ENCODE peak calls at places on chromosomes 1 and 21, in five cellular contexts. One of them, this sample, is unnamed.

GRCh38 chr1:55833452-55834160 is 618.4 kb upstream of the USP24 start:
- DNase-seq in stimulated activated CD4-positive, alpha-beta T cell treated with anti-CD3 and anti-CD28 coated beads, Interleukin-12 subunit alpha, Interleukin-12 subunit beta, amount 100 ng/mL, for 48 hours: no peak
- DNase-seq in hypothalamus: no peak
- DNase-seq in A549: no peak
- DNase-seq in HuH-7.5: no peak
- DNase-seq in this sample: no peak

GRCh38 chr1:200409203-200409760 is 554 bp downstream of the ZNF281 start:
- DNase-seq in stimulated activated CD4-positive, alpha-beta T cell treated with anti-CD3 and anti-CD28 coated beads, Interleukin-12 subunit alpha, Interleukin-12 subunit beta, amount 100 ng/mL, for 48 hours: peak; percentile 41
- DNase-seq in hypothalamus: peak; percentile 43
- DNase-seq in A549: no peak
- DNase-seq in HuH-7.5: no peak
- DNase-seq in this sample: peak; percentile 55

GRCh38 chr1:192601145-192602048 is 25.8 kb downstream of the RGS1 start:
- DNase-seq in stimulated activated CD4-positive, alpha-beta T cell treated with anti-CD3 and anti-CD28 coated beads, Interleukin-12 subunit alpha, Interleukin-12 subunit beta, amount 100 ng/mL, for 48 hours: no peak
- DNase-seq in hypothalamus: no peak
- DNase-seq in A549: no peak
- DNase-seq in HuH-7.5: no peak
- DNase-seq in this sample: no peak

GRCh38 chr1:54273092-54273836 is 73.3 kb downstream of the MRPL37 start:
- DNase-seq in stimulated activated CD4-positive, alpha-beta T cell treated with anti-CD3 and anti-CD28 coated beads, Interleukin-12 subunit alpha, Interleukin-12 subunit beta, amount 100 ng/mL, for 48 hours: no peak
- DNase-seq in hypothalamus: peak; percentile 58
- DNase-seq in A549: no peak
- DNase-seq in HuH-7.5: no peak
- DNase-seq in this sample: no peak

GRCh38 chr1:31939484-31940329 is 1.5 kb upstream of the PTP4A2 start:
- DNase-seq in stimulated activated CD4-positive, alpha-beta T cell treated with anti-CD3 and anti-CD28 coated beads, Interleukin-12 subunit alpha, Interleukin-12 subunit beta, amount 100 ng/mL, for 48 hours: peak; percentile 70
- DNase-seq in hypothalamus: no peak
- DNase-seq in A549: peak; percentile 94
- DNase-seq in HuH-7.5: peak; percentile 74
- DNase-seq in this sample: peak; percentile 86

GRCh38 chr1:231153726-231154125 is 8.1 kb upstream of the TRIM67 start:
- DNase-seq in stimulated activated CD4-positive, alpha-beta T cell treated with anti-CD3 and anti-CD28 coated beads, Interleukin-12 subunit alpha, Interleukin-12 subunit beta, amount 100 ng/mL, for 48 hours: no peak
- DNase-seq in hypothalamus: no peak
- DNase-seq in A549: no peak
- DNase-seq in HuH-7.5: no peak
- DNase-seq in this sample: no peak

GRCh38 chr21:14523234-14523633 is 22.9 kb downstream of the SAMSN1 start:
- DNase-seq in stimulated activated CD4-positive, alpha-beta T cell treated with anti-CD3 and anti-CD28 coated beads, Interleukin-12 subunit alpha, Interleukin-12 subunit beta, amount 100 ng/mL, for 48 hours: no peak
- DNase-seq in hypothalamus: no peak
- DNase-seq in A549: no peak
- DNase-seq in HuH-7.5: no peak
- DNase-seq in this sample: no peak

GRCh38 chr1:230930986-230931385 is 47.7 kb downstream of the TTC13 start:
- DNase-seq in stimulated activated CD4-positive, alpha-beta T cell treated with anti-CD3 and anti-CD28 coated beads, Interleukin-12 subunit alpha, Interleukin-12 subunit beta, amount 100 ng/mL, for 48 hours: no peak
- DNase-seq in hypothalamus: no peak
- DNase-seq in A549: no peak
- DNase-seq in HuH-7.5: no peak
- DNase-seq in this sample: no peak

GRCh38 chr1:154193821-154194220 is 1.9 kb upstream of the TPM3 start:
- DNase-seq in stimulated activated CD4-positive, alpha-beta T cell treated with anti-CD3 and anti-CD28 coated beads, Interleukin-12 subunit alpha, Interleukin-12 subunit beta, amount 100 ng/mL, for 48 hours: no peak
- DNase-seq in hypothalamus: no peak
- DNase-seq in A549: peak; percentile 27
- DNase-seq in HuH-7.5: no peak
- DNase-seq in this sample: peak; percentile 61

GRCh38 chr1:246978785-246979184 is 29.1 kb downstream of the ZNF695 start:
- DNase-seq in stimulated activated CD4-positive, alpha-beta T cell treated with anti-CD3 and anti-CD28 coated beads, Interleukin-12 subunit alpha, Interleukin-12 subunit beta, amount 100 ng/mL, for 48 hours: no peak
- DNase-seq in hypothalamus: no peak
- DNase-seq in A549: no peak
- DNase-seq in HuH-7.5: no peak
- DNase-seq in this sample: no peak

GRCh38 chr1:58718435-58718834 is 18.6 kb upstream of the MYSM1 start:
- DNase-seq in stimulated activated CD4-positive, alpha-beta T cell treated with anti-CD3 and anti-CD28 coated beads, Interleukin-12 subunit alpha, Interleukin-12 subunit beta, amount 100 ng/mL, for 48 hours: no peak
- DNase-seq in hypothalamus: no peak
- DNase-seq in A549: no peak
- DNase-seq in HuH-7.5: no peak
- DNase-seq in this sample: no peak

GRCh38 chr1:7110306-7110705 is 325.1 kb downstream of the CAMTA1 start:
- DNase-seq in stimulated activated CD4-positive, alpha-beta T cell treated with anti-CD3 and anti-CD28 coated beads, Interleukin-12 subunit alpha, Interleukin-12 subunit beta, amount 100 ng/mL, for 48 hours: no peak
- DNase-seq in hypothalamus: no peak
- DNase-seq in A549: no peak
- DNase-seq in HuH-7.5: no peak
- DNase-seq in this sample: no peak

GRCh38 chr1:197862671-197863070 is 39.8 kb upstream of the C1orf53 start:
- DNase-seq in stimulated activated CD4-positive, alpha-beta T cell treated with anti-CD3 and anti-CD28 coated beads, Interleukin-12 subunit alpha, Interleukin-12 subunit beta, amount 100 ng/mL, for 48 hours: no peak
- DNase-seq in hypothalamus: no peak
- DNase-seq in A549: no peak
- DNase-seq in HuH-7.5: no peak
- DNase-seq in this sample: no peak

GRCh38 chr1:80427886-80428285 is 1372.8 kb upstream of the ADGRL2 start:
- DNase-seq in stimulated activated CD4-positive, alpha-beta T cell treated with anti-CD3 and anti-CD28 coated beads, Interleukin-12 subunit alpha, Interleukin-12 subunit beta, amount 100 ng/mL, for 48 hours: no peak
- DNase-seq in hypothalamus: no peak
- DNase-seq in A549: no peak
- DNase-seq in HuH-7.5: no peak
- DNase-seq in this sample: no peak

GRCh38 chr1:173253046-173253445 is 45.9 kb upstream of the TNFSF4 start:
- DNase-seq in stimulated activated CD4-positive, alpha-beta T cell treated with anti-CD3 and anti-CD28 coated beads, Interleukin-12 subunit alpha, Interleukin-12 subunit beta, amount 100 ng/mL, for 48 hours: no peak
- DNase-seq in hypothalamus: no peak
- DNase-seq in A549: no peak
- DNase-seq in HuH-7.5: no peak
- DNase-seq in this sample: no peak

GRCh38 chr1:18109058-18109755 is 1.6 kb downstream of the IGSF21 start:
- DNase-seq in stimulated activated CD4-positive, alpha-beta T cell treated with anti-CD3 and anti-CD28 coated beads, Interleukin-12 subunit alpha, Interleukin-12 subunit beta, amount 100 ng/mL, for 48 hours: no peak
- DNase-seq in hypothalamus: no peak
- DNase-seq in A549: no peak
- DNase-seq in HuH-7.5: no peak
- DNase-seq in this sample: no peak

GRCh38 chr1:212968385-212968863 is 18.1 kb downstream of the VASH2 start:
- DNase-seq in stimulated activated CD4-positive, alpha-beta T cell treated with anti-CD3 and anti-CD28 coated beads, Interleukin-12 subunit alpha, Interleukin-12 subunit beta, amount 100 ng/mL, for 48 hours: no peak
- DNase-seq in hypothalamus: no peak
- DNase-seq in A549: no peak
- DNase-seq in HuH-7.5: no peak
- DNase-seq in this sample: no peak

GRCh38 chr1:150778409-150778808 is 12.8 kb upstream of the CTSS start:
- DNase-seq in stimulated activated CD4-positive, alpha-beta T cell treated with anti-CD3 and anti-CD28 coated beads, Interleukin-12 subunit alpha, Interleukin-12 subunit beta, amount 100 ng/mL, for 48 hours: no peak
- DNase-seq in hypothalamus: no peak
- DNase-seq in A549: no peak
- DNase-seq in HuH-7.5: no peak
- DNase-seq in this sample: no peak

GRCh38 chr1:152110365-152110859 is 4.8 kb downstream of the TCHH start:
- DNase-seq in stimulated activated CD4-positive, alpha-beta T cell treated with anti-CD3 and anti-CD28 coated beads, Interleukin-12 subunit alpha, Interleukin-12 subunit beta, amount 100 ng/mL, for 48 hours: no peak
- DNase-seq in hypothalamus: no peak
- DNase-seq in A549: peak; percentile 67
- DNase-seq in HuH-7.5: peak; percentile 12
- DNase-seq in this sample: peak; percentile 57

GRCh38 chr21:18204931-18205330 is 39.7 kb upstream of the CHODL start:
- DNase-seq in stimulated activated CD4-positive, alpha-beta T cell treated with anti-CD3 and anti-CD28 coated beads, Interleukin-12 subunit alpha, Interleukin-12 subunit beta, amount 100 ng/mL, for 48 hours: no peak
- DNase-seq in hypothalamus: no peak
- DNase-seq in A549: no peak
- DNase-seq in HuH-7.5: no peak
- DNase-seq in this sample: no peak

GRCh38 chr21:33899199-33899598 is 16.4 kb downstream of the ATP5PO start:
- DNase-seq in stimulated activated CD4-positive, alpha-beta T cell treated with anti-CD3 and anti-CD28 coated beads, Interleukin-12 subunit alpha, Interleukin-12 subunit beta, amount 100 ng/mL, for 48 hours: no peak
- DNase-seq in hypothalamus: no peak
- DNase-seq in A549: no peak
- DNase-seq in HuH-7.5: no peak
- DNase-seq in this sample: no peak

GRCh38 chr1:55869050-55869449 is 653.9 kb upstream of the USP24 start:
- DNase-seq in stimulated activated CD4-positive, alpha-beta T cell treated with anti-CD3 and anti-CD28 coated beads, Interleukin-12 subunit alpha, Interleukin-12 subunit beta, amount 100 ng/mL, for 48 hours: no peak
- DNase-seq in hypothalamus: no peak
- DNase-seq in A549: no peak
- DNase-seq in HuH-7.5: no peak
- DNase-seq in this sample: no peak

GRCh38 chr1:51247499-51247898 is 11.4 kb downstream of the RNF11 start:
- DNase-seq in stimulated activated CD4-positive, alpha-beta T cell treated with anti-CD3 and anti-CD28 coated beads, Interleukin-12 subunit alpha, Interleukin-12 subunit beta, amount 100 ng/mL, for 48 hours: no peak
- DNase-seq in hypothalamus: no peak
- DNase-seq in A549: no peak
- DNase-seq in HuH-7.5: no peak
- DNase-seq in this sample: no peak

GRCh38 chr1:167502719-167503452 is 15.4 kb downstream of the CD247 start:
- DNase-seq in stimulated activated CD4-positive, alpha-beta T cell treated with anti-CD3 and anti-CD28 coated beads, Interleukin-12 subunit alpha, Interleukin-12 subunit beta, amount 100 ng/mL, for 48 hours: no peak
- DNase-seq in hypothalamus: no peak
- DNase-seq in A549: no peak
- DNase-seq in HuH-7.5: no peak
- DNase-seq in this sample: no peak

GRCh38 chr1:46244656-46245371 is 2.7 kb upstream of the RAD54L start:
- DNase-seq in stimulated activated CD4-positive, alpha-beta T cell treated with anti-CD3 and anti-CD28 coated beads, Interleukin-12 subunit alpha, Interleukin-12 subunit beta, amount 100 ng/mL, for 48 hours: no peak
- DNase-seq in hypothalamus: no peak
- DNase-seq in A549: peak; percentile 17
- DNase-seq in HuH-7.5: peak; percentile 31
- DNase-seq in this sample: no peak

GRCh38 chr1:2786329-2787162 is 14.9 kb downstream of the TTC34 start:
- DNase-seq in stimulated activated CD4-positive, alpha-beta T cell treated with anti-CD3 and anti-CD28 coated beads, Interleukin-12 subunit alpha, Interleukin-12 subunit beta, amount 100 ng/mL, for 48 hours: peak; percentile 63
- DNase-seq in hypothalamus: peak; percentile 37
- DNase-seq in A549: no peak
- DNase-seq in HuH-7.5: no peak
- DNase-seq in this sample: peak; percentile 52

GRCh38 chr1:15261155-15262002 is 14.4 kb downstream of the FHAD1 start:
- DNase-seq in stimulated activated CD4-positive, alpha-beta T cell treated with anti-CD3 and anti-CD28 coated beads, Interleukin-12 subunit alpha, Interleukin-12 subunit beta, amount 100 ng/mL, for 48 hours: peak; percentile 34
- DNase-seq in hypothalamus: no peak
- DNase-seq in A549: peak; percentile 24
- DNase-seq in HuH-7.5: no peak
- DNase-seq in this sample: no peak

GRCh38 chr1:216528816-216529215 is 105.6 kb upstream of the USH2A start:
- DNase-seq in stimulated activated CD4-positive, alpha-beta T cell treated with anti-CD3 and anti-CD28 coated beads, Interleukin-12 subunit alpha, Interleukin-12 subunit beta, amount 100 ng/mL, for 48 hours: no peak
- DNase-seq in hypothalamus: no peak
- DNase-seq in A549: no peak
- DNase-seq in HuH-7.5: peak; percentile 16
- DNase-seq in this sample: no peak

GRCh38 chr1:116990612-116991151 is 10.9 kb upstream of the CD101 start:
- DNase-seq in stimulated activated CD4-positive, alpha-beta T cell treated with anti-CD3 and anti-CD28 coated beads, Interleukin-12 subunit alpha, Interleukin-12 subunit beta, amount 100 ng/mL, for 48 hours: no peak
- DNase-seq in hypothalamus: no peak
- DNase-seq in A549: no peak
- DNase-seq in HuH-7.5: no peak
- DNase-seq in this sample: no peak

GRCh38 chr1:65497276-65497830 is 76.9 kb downstream of the LEPR start:
- DNase-seq in stimulated activated CD4-positive, alpha-beta T cell treated with anti-CD3 and anti-CD28 coated beads, Interleukin-12 subunit alpha, Interleukin-12 subunit beta, amount 100 ng/mL, for 48 hours: no peak
- DNase-seq in hypothalamus: no peak
- DNase-seq in A549: no peak
- DNase-seq in HuH-7.5: no peak
- DNase-seq in this sample: no peak

GRCh38 chr21:37101384-37101783 is 28.3 kb downstream of the TTC3 start:
- DNase-seq in stimulated activated CD4-positive, alpha-beta T cell treated with anti-CD3 and anti-CD28 coated beads, Interleukin-12 subunit alpha, Interleukin-12 subunit beta, amount 100 ng/mL, for 48 hours: no peak
- DNase-seq in hypothalamus: no peak
- DNase-seq in A549: peak; percentile 1
- DNase-seq in HuH-7.5: no peak
- DNase-seq in this sample: no peak

GRCh38 chr1:2642131-2642559 is 9.3 kb upstream of the MMEL1 start:
- DNase-seq in stimulated activated CD4-positive, alpha-beta T cell treated with anti-CD3 and anti-CD28 coated beads, Interleukin-12 subunit alpha, Interleukin-12 subunit beta, amount 100 ng/mL, for 48 hours: no peak
- DNase-seq in hypothalamus: no peak
- DNase-seq in A549: no peak
- DNase-seq in HuH-7.5: no peak
- DNase-seq in this sample: peak; percentile 41

This sample was measured in RWPE2.